ENCODE peak calls at places on chromosomes 13 and 19, in four cellular contexts. N is H9, E is IMR-90, S is mesendoderm. R is an unnamed sample.

GRCh38 chr13:45932611-45933182 is 81.1 kb upstream of the SIAH3 start:
- DNase-seq in N (no peak), E (no peak), S (no peak), R (no peak)

GRCh38 chr13:38969187-38969586 is 21.4 kb downstream of the STOML3 start:
- DNase-seq in N (no peak), E (no peak), S (no peak), R (no peak)

GRCh38 chr13:54234607-54235006 is 1206.0 kb downstream of the OLFM4 start:
- DNase-seq in N (no peak), E (no peak), S (no peak), R (no peak)

GRCh38 chr19:34661357-34661756 is 15.6 kb downstream of the SCGB2B2 start:
- DNase-seq in N (no peak), E (no peak), S (no peak), R (no peak)

GRCh38 chr19:42023121-42023942 is 29.3 kb upstream of the ATP1A3 start:
- DNase-seq in N (peak), E (peak), S (peak), R (peak)

GRCh38 chr13:99972190-99972731 is 694 bp upstream of the ZIC5 start:
- DNase-seq in N (peak), E (no peak), S (peak), R (no peak)

GRCh38 chr19:7272856-7273578 is 21.2 kb downstream of the INSR start:
- DNase-seq in N (no peak), E (no peak), S (no peak), R (no peak)

GRCh38 chr13:40082644-40083043 is 427.2 kb downstream of the COG6 start:
- DNase-seq in N (no peak), E (no peak), S (no peak), R (no peak)

GRCh38 chr13:39816936-39817335 is 161.5 kb downstream of the COG6 start:
- DNase-seq in N (no peak), E (no peak), S (no peak), R (no peak)

GRCh38 chr19:31140717-31141116 is 208.5 kb downstream of the TSHZ3 start:
- DNase-seq in N (no peak), E (peak), S (peak), R (no peak)

GRCh38 chr13:108269601-108270328 is at the start of gene TNFSF13B:
- DNase-seq in N (peak), E (peak), S (peak), R (peak)

GRCh38 chr13:113468029-113468428 is 14.7 kb upstream of the ADPRHL1 start:
- DNase-seq in N (no peak), E (no peak), S (no peak), R (no peak)

GRCh38 chr13:101569807-101570206 is 117.3 kb downstream of the ITGBL1 start:
- DNase-seq in N (no peak), E (no peak), S (no peak), R (no peak)

GRCh38 chr13:77386880-77387606 is 60.1 kb upstream of the MYCBP2 start:
- DNase-seq in N (no peak), E (peak), S (no peak), R (no peak)

GRCh38 chr19:32174386-32175113 is 170.9 kb upstream of the ZNF507 start:
- DNase-seq in N (no peak), E (no peak), S (no peak), R (peak)

GRCh38 chr19:40407714-40408600 is 5.2 kb downstream of the PRX start:
- DNase-seq in N (peak), E (no peak), S (no peak), R (no peak)

GRCh38 chr13:42534785-42535184 is 39.2 kb upstream of the TNFSF11 start:
- DNase-seq in N (no peak), E (no peak), S (no peak), R (no peak)

GRCh38 chr13:77310579-77311279 is 16.2 kb downstream of the MYCBP2 start:
- DNase-seq in N (no peak), E (no peak), S (no peak), R (no peak)

GRCh38 chr13:109816979-109817275 is 30.5 kb upstream of the IRS2 start:
- DNase-seq in N (no peak), E (peak), S (no peak), R (no peak)

GRCh38 chr13:35761440-35762252 is 285.2 kb upstream of the MAB21L1 start:
- DNase-seq in N (no peak), E (no peak), S (no peak), R (no peak)

GRCh38 chr19:4861147-4861546 is 6.3 kb downstream of the PLIN3 start:
- DNase-seq in N (no peak), E (no peak), S (no peak), R (no peak)

GRCh38 chr19:38062959-38063786 is 156.2 kb downstream of the SIPA1L3 start:
- DNase-seq in N (no peak), E (peak), S (no peak), R (no peak)

DNA sequence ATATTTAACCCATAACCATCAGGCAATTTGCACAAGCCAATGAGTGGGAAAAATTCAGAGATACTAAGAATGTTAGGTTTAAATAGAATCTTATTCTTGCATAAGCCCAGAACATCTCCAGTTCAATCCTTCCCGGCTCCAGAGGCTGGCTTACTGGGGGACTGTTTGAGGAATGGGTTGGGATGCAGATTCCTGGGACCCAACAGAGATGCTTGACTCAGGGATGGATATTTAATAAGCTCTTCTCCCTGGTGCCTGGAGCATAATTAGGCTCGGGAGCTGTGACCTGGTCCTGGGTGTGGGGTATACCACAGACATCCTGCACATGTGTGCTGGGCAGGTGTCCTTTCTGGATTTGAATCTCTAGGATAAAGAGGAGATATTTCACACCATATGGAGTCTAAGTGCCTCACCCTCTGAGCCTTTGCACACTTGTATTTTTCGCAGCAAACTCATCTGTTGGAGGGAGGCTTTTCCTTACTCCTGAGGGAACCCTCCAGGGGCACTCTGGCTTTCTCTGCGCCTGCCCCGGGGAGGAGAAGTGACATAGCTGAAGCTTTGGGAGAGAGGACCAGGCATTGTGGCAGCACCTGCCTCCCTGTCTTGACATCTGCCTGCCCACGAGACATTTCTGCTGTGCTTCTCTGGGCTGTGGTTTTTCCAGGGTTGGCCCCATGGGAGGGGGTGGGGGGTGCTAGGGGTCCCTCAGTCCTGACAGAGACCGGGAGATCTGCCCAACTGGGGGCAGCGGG is 36.1 kb upstream of the ANKRD10 start:
- DNase-seq in N (no peak), E (no peak), S (no peak), R (no peak)
- H4K5ac ChIP-seq in N (no peak), E (no peak), S (no peak), R (no peak)

DNA sequence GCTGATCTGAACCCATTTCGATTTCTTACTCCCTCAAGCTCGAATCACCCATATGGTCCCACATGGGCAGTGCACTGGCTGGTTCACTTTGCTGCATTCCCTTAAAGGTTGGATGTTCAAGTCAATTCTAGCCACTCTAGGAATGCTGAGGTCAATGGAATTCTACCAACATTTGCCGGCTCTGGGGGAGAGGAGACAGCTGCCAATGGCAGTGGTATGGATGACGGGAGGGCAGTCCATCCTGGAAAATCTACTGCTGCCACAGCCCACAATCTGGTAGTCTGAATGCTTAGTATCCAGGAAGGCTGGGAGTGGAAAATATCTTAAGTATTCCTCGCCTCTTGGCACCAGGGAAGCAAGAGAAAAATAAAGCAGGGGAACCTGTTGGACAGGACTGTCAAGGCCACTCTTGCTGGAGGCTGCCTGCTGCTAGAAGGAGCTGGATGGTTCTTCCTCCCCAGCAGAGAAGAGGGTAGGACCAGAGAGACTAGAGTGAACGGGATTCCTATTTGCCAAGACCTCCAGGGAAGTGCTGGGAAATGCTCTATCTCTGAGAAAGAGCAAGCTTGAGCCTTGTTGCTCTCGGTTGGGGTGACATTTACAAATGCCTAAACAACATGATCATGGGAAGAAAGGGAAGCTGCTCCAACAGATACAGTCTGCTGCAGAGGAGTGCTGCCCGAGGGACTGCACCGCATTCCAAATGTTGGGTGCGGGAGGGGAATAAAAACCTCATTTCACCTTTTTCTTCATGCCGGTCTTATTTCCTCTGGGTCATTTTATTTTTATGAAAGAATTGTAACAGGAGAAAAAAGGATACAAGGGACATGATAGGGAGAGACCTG is 20.7 kb upstream of the HMGB1 start:
- DNase-seq in N (peak), E (no peak), S (peak), R (peak)
- H4K5ac ChIP-seq in N (no peak), E (no peak), S (no peak), R (no peak)

DNA sequence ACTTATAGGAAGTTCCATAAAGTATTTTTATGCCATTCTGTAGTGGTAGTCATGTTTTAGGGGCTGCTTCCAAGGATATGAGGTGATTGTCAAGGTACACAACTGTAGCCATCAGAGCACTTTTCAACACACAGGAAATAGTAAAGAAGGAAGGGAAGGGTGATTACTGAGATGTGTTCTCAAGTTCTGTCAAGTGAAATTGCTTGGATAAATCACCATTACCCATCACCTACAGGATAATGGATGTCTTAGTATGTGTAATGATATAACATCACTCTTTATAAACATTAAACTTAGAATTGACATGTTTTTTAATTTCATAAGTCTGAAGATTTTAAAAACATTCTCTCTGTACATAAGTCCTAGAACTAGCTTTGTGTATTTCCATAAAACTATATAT is 487.9 kb downstream of the DCT start:
- DNase-seq in N (no peak), E (no peak), S (no peak), R (no peak)
- H4K5ac ChIP-seq in N (no peak), E (no peak), S (no peak), R (no peak)

GRCh38 chr13:29418026-29418425 is 177.5 kb downstream of the SLC7A1 start:
- DNase-seq in N (no peak), E (no peak), S (no peak), R (no peak)
- H4K5ac ChIP-seq in N (no peak), E (no peak), S (no peak), R (no peak)

GRCh38 chr13:29810145-29810742 is 40.2 kb downstream of the UBL3 start:
- DNase-seq in N (no peak), E (peak), S (no peak), R (no peak)
- H4K5ac ChIP-seq in N (no peak), E (no peak), S (no peak), R (no peak)

GRCh38 chr19:16676101-16676798 is 15.3 kb downstream of the TMEM38A start:
- DNase-seq in N (no peak), E (no peak), S (no peak), R (no peak)
- H4K5ac ChIP-seq in N (no peak), E (no peak), S (no peak), R (no peak)

GRCh38 chr19:2318923-2319322 is 9.5 kb downstream of the LSM7 start:
- DNase-seq in N (no peak), E (no peak), S (no peak), R (no peak)

GRCh38 chr19:2319551-2319950 is 8.8 kb downstream of the LSM7 start:
- DNase-seq in N (no peak), E (no peak), S (no peak), R (no peak)

GRCh38 chr19:2321565-2322283 is 6.7 kb downstream of the LSM7 start:
- DNase-seq in N (no peak), E (no peak), S (no peak), R (no peak)

GRCh38 chr19:2320939-2321338 is 7.4 kb downstream of the LSM7 start:
- DNase-seq in N (no peak), E (no peak), S (no peak), R (no peak)

GRCh38 chr19:2320057-2320456 is 8.3 kb downstream of the LSM7 start:
- DNase-seq in N (no peak), E (no peak), S (no peak), R (no peak)
- H4K5ac ChIP-seq in N (no peak), E (no peak), S (no peak), R (no peak)

GRCh38 chr13:32210081-32210480 is 105.1 kb downstream of the ZAR1L start:
- DNase-seq in N (no peak), E (no peak), S (no peak), R (no peak)
- H4K5ac ChIP-seq in N (no peak), E (peak), S (no peak), R (no peak)

DNA sequence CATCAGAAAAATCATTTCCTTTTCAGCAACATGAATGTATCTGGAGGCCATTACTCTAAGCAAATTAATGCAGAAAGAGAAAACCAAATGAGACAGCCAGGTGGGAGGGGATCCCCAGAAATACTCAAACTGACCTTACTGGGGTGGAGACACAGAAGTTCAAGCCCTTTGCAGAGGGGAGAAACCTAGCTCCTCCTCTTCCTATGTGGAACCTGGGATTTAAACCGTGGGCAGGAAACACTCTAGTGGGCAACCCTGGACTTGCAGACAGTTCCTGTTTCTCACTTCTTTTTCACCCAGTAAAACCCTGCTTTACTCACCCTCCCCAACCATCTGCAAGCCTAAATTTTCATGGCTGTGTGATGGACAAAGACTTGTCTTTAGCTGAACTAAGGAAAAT is 61.3 kb downstream of the SLITRK6 start:
- DNase-seq in N (no peak), E (no peak), S (no peak), R (no peak)
- H4K5ac ChIP-seq in N (no peak), E (no peak), S (no peak), R (no peak)

GRCh38 chr19:54029930-54030490 is 33.7 kb downstream of the VSTM1 start:
- DNase-seq in N (peak), E (peak), S (peak), R (peak)

GRCh38 chr19:54023191-54023590 is 31.8 kb downstream of the CACNG6 start:
- DNase-seq in N (no peak), E (no peak), S (no peak), R (no peak)

GRCh38 chr19:54030895-54031586 is 32.7 kb downstream of the VSTM1 start:
- DNase-seq in N (no peak), E (peak), S (peak), R (no peak)

GRCh38 chr19:54024660-54025059 is 33.2 kb downstream of the CACNG6 start:
- DNase-seq in N (no peak), E (no peak), S (no peak), R (no peak)

GRCh38 chr19:54026656-54027055 is 35.2 kb downstream of the CACNG6 start:
- DNase-seq in N (no peak), E (no peak), S (no peak), R (no peak)
- H4K5ac ChIP-seq in N (no peak), E (no peak), S (no peak), R (no peak)

R was measured in H1.